ENCODE peak calls at places on chromosomes 1 and 21, in six cellular contexts. X, T, B, A, V and D are unnamed samples.

GRCh38 chr21:14945176-14945575 is 119.6 kb downstream of the NRIP1 start:
- DNase-seq in X (no peak), V (no peak), T (no peak), B (no peak), A (no peak), D (no peak)

GRCh38 chr1:51945591-51945990 is 44.9 kb downstream of the RAB3B start:
- DNase-seq in B (no peak), T (no peak), A (no peak), V (no peak), X (no peak), D (peak; percentile 37)

GRCh38 chr21:26572668-26573381 is at the start of gene CYYR1:
- DNase-seq in T (no peak), B (no peak), V (peak; percentile 68), X (peak; percentile 15), A (no peak), D (peak; percentile 75)

GRCh38 chr1:204712718-204713430 is 27.3 kb upstream of the LRRN2 start:
- DNase-seq in X (no peak), V (no peak), B (no peak), A (no peak), T (no peak), D (no peak)

GRCh38 chr1:163877016-163877415 is 555.3 kb downstream of the NUF2 start:
- DNase-seq in V (no peak), B (no peak), X (peak; percentile 51), T (no peak), A (no peak), D (no peak)

GRCh38 chr1:44511769-44512168 is 106.7 kb downstream of the RNF220 start:
- DNase-seq in A (no peak), B (no peak), X (no peak), T (no peak), V (no peak), D (no peak)

GRCh38 chr1:185674201-185674600 is 60.0 kb upstream of the HMCN1 start:
- DNase-seq in A (no peak), B (no peak), T (no peak), V (no peak), X (no peak), D (no peak)

GRCh38 chr1:147243228-147243685 is 773 bp downstream of the CHD1L start:
- DNase-seq in V (peak; percentile 62), T (peak; percentile 23), X (no peak), B (peak; percentile 23), A (peak; percentile 5), D (peak; percentile 56)

GRCh38 chr1:160124709-160125478 is 9.3 kb downstream of the ATP1A2 start:
- DNase-seq in B (no peak), X (peak; percentile 98), A (no peak), V (no peak), T (no peak), D (peak; percentile 83)

GRCh38 chr1:155038602-155039307 is 5.1 kb downstream of the DCST1 start:
- DNase-seq in A (no peak), B (no peak), X (peak; percentile 38), V (no peak), T (no peak), D (no peak)

GRCh38 chr1:53732912-53733317 is 6.0 kb downstream of the GLIS1 start:
- DNase-seq in A (no peak), B (no peak), X (peak; percentile 92), T (no peak), V (no peak), D (peak; percentile 84)

GRCh38 chr21:38460171-38460742 is 38.0 kb downstream of the ERG start:
- DNase-seq in V (no peak), X (peak; percentile 65), B (no peak), A (no peak), T (no peak), D (peak; percentile 50)

GRCh38 chr1:211548321-211549091 is 30.5 kb downstream of the SLC30A1 start:
- DNase-seq in X (no peak), B (no peak), T (no peak), A (no peak), V (no peak), D (no peak)

GRCh38 chr1:55870076-55870475 is 654.9 kb upstream of the USP24 start:
- DNase-seq in B (no peak), A (no peak), V (no peak), T (no peak), X (no peak), D (no peak)

GRCh38 chr1:206727981-206728380 is 42.6 kb upstream of the IL19 start:
- DNase-seq in X (no peak), T (peak; percentile 38), A (no peak), B (no peak), V (no peak), D (no peak)

GRCh38 chr1:228210076-228210651 is 2.3 kb downstream of the OBSCN start:
- DNase-seq in A (no peak), T (no peak), X (no peak), B (no peak), V (no peak), D (peak; percentile 66)

GRCh38 chr21:46109251-46110221 is 11.6 kb downstream of the COL6A2 start:
- DNase-seq in T (no peak), V (no peak), B (no peak), X (no peak), A (no peak), D (no peak)

GRCh38 chr1:226510453-226510852 is 38.1 kb upstream of the STUM start:
- DNase-seq in T (peak; percentile 84), V (no peak), X (no peak), A (no peak), B (no peak), D (peak; percentile 45)

GRCh38 chr1:200488375-200489165 is 78.7 kb upstream of the ZNF281 start:
- DNase-seq in B (peak; percentile 61), X (peak; percentile 79), V (peak; percentile 78), T (peak; percentile 15), A (peak; percentile 37), D (peak; percentile 86)

GRCh38 chr1:201475121-201475520 is 6.1 kb upstream of the PHLDA3 start:
- DNase-seq in T (no peak), X (peak; percentile 62), B (no peak), A (no peak), V (no peak), D (no peak)

GRCh38 chr1:103496014-103496635 is 29.4 kb upstream of the RNPC3 start:
- DNase-seq in T (no peak), V (no peak), X (peak; percentile 58), B (no peak), A (no peak), D (no peak)

GRCh38 chr1:208190784-208191183 is 53.4 kb downstream of the PLXNA2 start:
- DNase-seq in X (no peak), A (no peak), B (no peak), V (no peak), T (peak; percentile 68), D (no peak)

GRCh38 chr1:77348561-77348960 is 66.7 kb downstream of the AK5 start:
- DNase-seq in V (no peak), X (no peak), B (no peak), A (no peak), T (no peak), D (no peak)

GRCh38 chr1:25356848-25357247 is 18.7 kb downstream of the TMEM50A start:
- DNase-seq in B (no peak), X (peak; percentile 47), T (no peak), V (no peak), A (no peak), D (no peak)

GRCh38 chr1:41666991-41667631 is 182.6 kb upstream of the EDN2 start:
- DNase-seq in X (peak; percentile 49), V (no peak), A (peak; percentile 38), B (no peak), T (peak; percentile 41), D (peak; percentile 65)

GRCh38 chr21:15986277-15986676 is 256.5 kb downstream of the USP25 start:
- DNase-seq in B (no peak), A (no peak), T (no peak), X (no peak), V (no peak), D (peak; percentile 62)

GRCh38 chr1:104706631-104707147 is 957.0 kb downstream of the AMY1C start:
- DNase-seq in T (no peak), A (no peak), X (no peak), B (no peak), V (no peak), D (no peak)

GRCh38 chr1:179058343-179059184 is 23.3 kb upstream of the TOR3A start:
- DNase-seq in B (no peak), X (peak; percentile 82), V (peak; percentile 50), A (no peak), T (no peak), D (no peak)

GRCh38 chr1:91091812-91092211 is 70.0 kb upstream of the ZNF644 start:
- DNase-seq in T (no peak), V (peak; percentile 32), B (no peak), A (no peak), X (peak; percentile 31), D (no peak)

GRCh38 chr1:235068155-235069121 is 60.2 kb downstream of the TOMM20 start:
- DNase-seq in B (no peak), T (no peak), A (no peak), X (peak; percentile 76), V (no peak), D (peak; percentile 79)

GRCh38 chr1:66320231-66320630 is 213.7 kb upstream of the SGIP1 start:
- DNase-seq in X (no peak), V (peak; percentile 47), A (no peak), B (no peak), T (no peak), D (no peak)

GRCh38 chr1:198493324-198493723 is 47.2 kb downstream of the ATP6V1G3 start:
- DNase-seq in A (no peak), B (no peak), X (peak; percentile 65), T (no peak), V (no peak), D (peak; percentile 26)

GRCh38 chr1:1398677-1399186 is 403 bp downstream of the CCNL2 start:
- DNase-seq in X (no peak), T (no peak), V (no peak), B (no peak), A (no peak), D (no peak)

GRCh38 chr21:29376556-29376955 is 77.8 kb downstream of the BACH1 start:
- DNase-seq in T (no peak), X (peak; percentile 43), A (peak; percentile 49), B (peak; percentile 41), V (peak; percentile 59), D (no peak)

GRCh38 chr1:224189561-224189960 is 6.5 kb downstream of the DEGS1 start:
- DNase-seq in T (no peak), A (no peak), B (no peak), X (peak; percentile 38), V (no peak), D (peak; percentile 61)

GRCh38 chr1:184658033-184658432 is 96.6 kb downstream of the EDEM3 start:
- DNase-seq in V (no peak), T (no peak), X (no peak), A (no peak), B (no peak), D (no peak)

GRCh38 chr1:180167021-180167701 is 12.5 kb downstream of the QSOX1 start:
- DNase-seq in A (no peak), X (no peak), B (no peak), T (peak; percentile 30), V (no peak), D (peak; percentile 62)

GRCh38 chr1:6275826-6276764 is 15.2 kb upstream of the GPR153 start:
- DNase-seq in V (no peak), X (peak; percentile 51), T (no peak), B (no peak), A (no peak), D (peak; percentile 63)

GRCh38 chr1:29639741-29640427 is 403.6 kb downstream of the PTPRU start:
- DNase-seq in T (no peak), V (no peak), A (no peak), B (no peak), X (peak; percentile 86), D (peak; percentile 93)